ENCODE peak calls at places on chromosomes 6 and 20, in nine cellular contexts. N is cardiac fibroblast, Q is spleen, M is GM10248, Y is body of pancreas, V is progenitor cell of endocrine pancreas, B is adrenal gland, J is pancreas, E is astrocyte of the spinal cord. U is an unnamed sample.

GRCh38 chr20:56018750-56019149 is 13.4 kb upstream of the CBLN4 start:
- DNase-seq in N (no peak), Q (no peak), M (no peak), Y (no peak), V (no peak), B (no peak), J (no peak), E (no peak), U (no peak)

GRCh38 chr6:98845201-98846020 is 11.0 kb downstream of the POU3F2 start:
- DNase-seq in N (peak), Q (peak), M (peak), Y (peak), V (peak), B (peak), J (peak), E (peak), U (peak)

GRCh38 chr6:17393335-17394191 is at the start of gene CAP2:
- DNase-seq in N (peak), Q (no peak), M (no peak), Y (peak), V (peak), B (peak), J (peak), E (peak), U (peak)

GRCh38 chr6:30690403-30691207 is at the start of gene NRM:
- DNase-seq in N (peak), Q (peak), M (peak), Y (peak), V (peak), B (peak), J (peak), E (peak), U (peak)

GRCh38 chr20:18728165-18728866 is 85.3 kb upstream of the SCP2D1 start:
- DNase-seq in N (no peak), Q (no peak), M (peak), Y (no peak), V (no peak), B (no peak), J (no peak), E (no peak), U (no peak)

GRCh38 chr20:34369265-34369664 is 6.2 kb downstream of the ITCH start:
- DNase-seq in N (no peak), Q (no peak), M (no peak), Y (no peak), V (no peak), B (no peak), J (no peak), E (no peak), U (no peak)

GRCh38 chr20:53959849-53960585 is 110.4 kb downstream of the BCAS1 start:
- DNase-seq in N (peak), Q (no peak), M (no peak), Y (no peak), V (no peak), B (no peak), J (no peak), E (no peak), U (no peak)

GRCh38 chr20:53676987-53677386 is 83.3 kb upstream of the ZNF217 start:
- DNase-seq in N (no peak), Q (no peak), M (no peak), Y (no peak), V (no peak), B (no peak), J (no peak), E (no peak), U (no peak)

GRCh38 chr20:35104685-35105295 is 12.2 kb upstream of the TRPC4AP start:
- DNase-seq in N (peak), Q (no peak), M (no peak), Y (no peak), V (no peak), B (no peak), J (no peak), E (no peak), U (no peak)

GRCh38 chr6:95084867-95085266 is 492.5 kb upstream of the MANEA start:
- DNase-seq in N (no peak), Q (no peak), M (no peak), Y (no peak), V (no peak), B (no peak), J (no peak), E (no peak), U (no peak)

GRCh38 chr6:2376429-2377355 is 131.3 kb upstream of the GMDS start:
- DNase-seq in N (peak), Q (no peak), M (no peak), Y (no peak), V (no peak), B (no peak), J (no peak), E (peak), U (no peak)

GRCh38 chr6:31558631-31559500 is 11.5 kb downstream of the NFKBIL1 start:
- DNase-seq in N (peak), Q (peak), M (peak), Y (no peak), V (no peak), B (peak), J (no peak), E (no peak), U (no peak)

GRCh38 chr6:13709698-13710551 is 1.7 kb downstream of the RANBP9 start:
- DNase-seq in N (peak), Q (no peak), M (no peak), Y (no peak), V (no peak), B (no peak), J (no peak), E (peak), U (no peak)

GRCh38 chr6:48194596-48195295 is 83.7 kb upstream of the PTCHD4 start:
- DNase-seq in N (no peak), Q (no peak), M (no peak), Y (no peak), V (no peak), B (peak), J (no peak), E (no peak), U (no peak)

GRCh38 chr6:139430897-139431601 is 56.6 kb upstream of the CITED2 start:
- DNase-seq in N (peak), Q (no peak), M (no peak), Y (no peak), V (no peak), B (no peak), J (no peak), E (no peak), U (no peak)

GRCh38 chr6:16684896-16685554 is 76.2 kb downstream of the ATXN1 start:
- DNase-seq in N (peak), Q (no peak), M (peak), Y (no peak), V (no peak), B (no peak), J (no peak), E (peak), U (no peak)

GRCh38 chr6:51398064-51398740 is 579.5 kb downstream of the TFAP2B start:
- DNase-seq in N (no peak), Q (no peak), M (peak), Y (no peak), V (no peak), B (no peak), J (no peak), E (no peak), U (no peak)

GRCh38 chr6:90004511-90004910 is 110.2 kb downstream of the GJA10 start:
- DNase-seq in N (no peak), Q (no peak), M (no peak), Y (no peak), V (no peak), B (no peak), J (no peak), E (no peak), U (no peak)

GRCh38 chr6:44062771-44063560 is 64.3 kb downstream of the MRPL14 start:
- DNase-seq in N (no peak), Q (peak), M (no peak), Y (no peak), V (no peak), B (peak), J (no peak), E (no peak), U (peak)

GRCh38 chr6:112592159-112592558 is 245.0 kb downstream of the RFPL4B start:
- DNase-seq in N (no peak), Q (no peak), M (no peak), Y (no peak), V (no peak), B (no peak), J (no peak), E (no peak), U (no peak)

GRCh38 chr6:6699741-6700367 is 111.3 kb downstream of the LY86 start:
- DNase-seq in N (peak), Q (no peak), M (no peak), Y (peak), V (no peak), B (peak), J (peak), E (peak), U (no peak)

GRCh38 chr20:10487354-10488115 is 52.4 kb downstream of the SLX4IP start:
- DNase-seq in N (peak), Q (no peak), M (no peak), Y (no peak), V (no peak), B (no peak), J (no peak), E (peak), U (no peak)

GRCh38 chr6:36368921-36369880 is 18.3 kb downstream of the ETV7 start:
- DNase-seq in N (peak), Q (peak), M (no peak), Y (no peak), V (no peak), B (no peak), J (no peak), E (peak), U (peak)

GRCh38 chr20:64232794-64233193 is 22.8 kb upstream of the PCMTD2 start:
- DNase-seq in N (no peak), Q (peak), M (no peak), Y (peak), V (no peak), B (peak), J (peak), E (no peak), U (no peak)

DNA sequence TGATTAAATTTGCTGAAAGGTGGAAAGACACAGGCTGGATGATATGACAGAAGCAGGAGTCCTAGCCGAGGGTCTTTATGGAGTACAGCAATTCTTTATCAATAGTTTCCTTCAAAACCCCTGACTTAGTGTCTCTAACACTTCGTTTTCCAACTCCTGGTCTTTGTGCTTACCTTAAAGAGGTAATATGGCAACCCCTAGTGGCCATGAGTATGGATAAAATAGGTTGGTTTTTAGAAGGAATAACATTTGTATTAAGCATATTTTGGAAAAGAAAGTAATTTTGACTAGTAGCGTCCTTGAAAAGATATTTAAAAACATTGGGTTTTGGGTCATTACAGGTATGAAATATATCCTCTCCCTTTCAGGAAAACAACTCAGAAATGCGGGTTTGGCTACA is 51.9 kb downstream of the VGLL2 start:
- DNase-seq in N (peak), Q (no peak), M (no peak), Y (no peak), V (no peak), B (no peak), J (no peak), E (peak), U (no peak)
- TF ChIP-seq CTCF in N (peak), Q (no peak), M (peak), Y (peak), V (peak), B (no peak), J (peak), E (peak), U (peak)

DNA sequence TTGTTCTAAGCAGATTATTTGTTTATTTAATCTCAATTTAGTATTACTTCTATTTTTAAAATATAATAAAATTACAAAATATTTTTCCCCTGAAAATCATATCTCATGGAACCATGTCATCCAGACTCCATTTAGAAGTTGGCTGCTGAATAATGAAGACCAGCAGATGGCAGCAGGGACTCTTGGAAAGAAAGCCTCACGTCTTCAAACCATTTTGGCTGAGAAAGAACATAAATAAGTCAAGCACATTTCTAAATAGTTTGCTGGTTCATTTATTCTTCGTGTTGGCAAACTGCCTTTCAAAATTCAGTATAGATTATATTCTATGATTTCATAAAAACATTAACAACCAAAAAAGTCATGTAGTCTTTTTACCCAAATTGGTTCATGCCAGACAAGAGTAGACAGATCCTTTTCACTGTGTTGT is 71.7 kb downstream of the RCAN2 start:
- DNase-seq in N (peak), Q (no peak), M (peak), Y (peak), V (peak), B (peak), J (no peak), E (peak), U (peak)
- TF ChIP-seq CTCF in N (peak), Q (peak), M (peak), Y (peak), V (peak), B (peak), J (peak), E (peak), U (peak)

GRCh38 chr20:23061713-23062561 is 12.5 kb upstream of the THBD start:
- DNase-seq in N (peak), Q (no peak), M (no peak), Y (no peak), V (no peak), B (peak), J (no peak), E (peak), U (no peak)

GRCh38 chr20:23060629-23061028 is 11.2 kb upstream of the THBD start:
- DNase-seq in N (no peak), Q (no peak), M (no peak), Y (no peak), V (no peak), B (no peak), J (no peak), E (no peak), U (no peak)

GRCh38 chr20:23061262-23061661 is 11.8 kb upstream of the THBD start:
- DNase-seq in N (no peak), Q (no peak), M (no peak), Y (no peak), V (no peak), B (no peak), J (no peak), E (no peak), U (no peak)

GRCh38 chr20:23059831-23060230 is 10.4 kb upstream of the THBD start:
- DNase-seq in N (no peak), Q (no peak), M (no peak), Y (no peak), V (no peak), B (no peak), J (no peak), E (no peak), U (no peak)

GRCh38 chr20:23058240-23058639 is 8.8 kb upstream of the THBD start:
- DNase-seq in N (no peak), Q (no peak), M (no peak), Y (no peak), V (no peak), B (no peak), J (no peak), E (no peak), U (no peak)
- TF ChIP-seq CTCF in N (peak), Q (no peak), M (no peak), Y (no peak), V (no peak), B (no peak), J (no peak), E (no peak), U (no peak)

DNA sequence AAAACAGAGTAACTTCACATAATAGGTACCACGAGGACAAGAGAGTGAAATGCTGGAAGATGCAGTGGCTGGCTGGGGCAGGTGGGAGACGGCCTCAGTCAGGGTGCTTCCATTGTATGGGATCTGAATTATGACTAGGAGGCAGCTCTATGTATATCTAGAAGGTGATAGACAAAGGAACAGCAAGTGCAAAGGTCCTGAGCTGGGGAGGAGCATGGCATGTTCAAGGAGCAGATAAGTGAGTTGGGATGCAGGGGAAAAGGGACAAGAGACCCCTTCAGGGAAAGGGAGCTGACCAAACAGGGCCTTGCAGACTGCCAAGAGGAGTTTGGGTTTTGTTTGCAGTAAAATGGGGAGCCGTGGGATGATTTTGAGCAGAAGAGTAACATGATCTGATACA is 8.3 kb upstream of the SLC9A8 start:
- DNase-seq in N (no peak), Q (no peak), M (no peak), Y (no peak), V (no peak), B (no peak), J (no peak), E (no peak), U (no peak)
- TF ChIP-seq CTCF in N (no peak), Q (no peak), M (no peak), Y (no peak), V (no peak), B (no peak), J (no peak), E (no peak), U (no peak)

GRCh38 chr6:111207141-111207858 is 120.0 kb downstream of the SLC16A10 start:
- DNase-seq in N (peak), Q (no peak), M (no peak), Y (no peak), V (no peak), B (no peak), J (no peak), E (no peak), U (no peak)

GRCh38 chr6:111208928-111209327 is 121.6 kb downstream of the SLC16A10 start:
- DNase-seq in N (no peak), Q (no peak), M (no peak), Y (no peak), V (no peak), B (no peak), J (no peak), E (no peak), U (no peak)

GRCh38 chr6:111212625-111213024 is 125.3 kb downstream of the SLC16A10 start:
- DNase-seq in N (no peak), Q (no peak), M (no peak), Y (no peak), V (no peak), B (no peak), J (no peak), E (no peak), U (no peak)

GRCh38 chr6:111211411-111212030 is 124.2 kb downstream of the SLC16A10 start:
- DNase-seq in N (no peak), Q (no peak), M (no peak), Y (no peak), V (no peak), B (no peak), J (no peak), E (no peak), U (no peak)

GRCh38 chr6:111210074-111210729 is 122.9 kb downstream of the SLC16A10 start:
- DNase-seq in N (peak), Q (no peak), M (peak), Y (no peak), V (no peak), B (no peak), J (no peak), E (peak), U (peak)
- TF ChIP-seq CTCF in N (peak), Q (peak), M (peak), Y (peak), V (peak), B (peak), J (peak), E (peak), U (peak)

DNA sequence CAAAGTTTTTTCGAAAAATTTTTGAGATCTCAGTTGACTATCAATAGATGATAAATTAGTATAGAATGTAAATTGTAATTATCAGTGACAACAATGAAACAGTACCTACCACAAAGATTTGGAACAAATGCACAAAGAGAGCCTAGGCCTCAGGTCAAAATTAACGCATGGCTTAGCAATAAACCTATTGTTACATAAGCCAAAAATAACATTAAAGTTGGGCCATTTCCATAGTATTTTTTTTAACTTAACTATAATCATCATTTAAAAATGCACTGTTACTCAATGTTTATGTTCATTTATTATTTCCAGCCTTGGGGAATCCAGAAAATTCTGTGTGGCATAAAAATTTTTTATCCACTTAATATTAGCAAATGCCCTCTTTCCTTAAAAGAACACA is 117.0 kb downstream of the EPB41L2 start:
- DNase-seq in N (peak), Q (no peak), M (no peak), Y (no peak), V (no peak), B (no peak), J (no peak), E (peak), U (no peak)
- TF ChIP-seq CTCF in N (no peak), Q (no peak), M (no peak), Y (no peak), V (no peak), B (no peak), J (no peak), E (no peak), U (no peak)

GRCh38 chr20:48879609-48880008 is 41.9 kb upstream of the ARFGEF2 start:
- DNase-seq in N (peak), Q (no peak), M (no peak), Y (no peak), V (no peak), B (no peak), J (no peak), E (no peak), U (no peak)

GRCh38 chr20:48875233-48875913 is 46.1 kb upstream of the ARFGEF2 start:
- DNase-seq in N (no peak), Q (no peak), M (no peak), Y (no peak), V (no peak), B (no peak), J (no peak), E (no peak), U (peak)

GRCh38 chr20:48875914-48876240 is 45.6 kb upstream of the ARFGEF2 start:
- DNase-seq in N (peak), Q (no peak), M (no peak), Y (no peak), V (no peak), B (no peak), J (no peak), E (no peak), U (peak)

GRCh38 chr20:48878849-48879248 is 42.7 kb upstream of the ARFGEF2 start:
- DNase-seq in N (no peak), Q (no peak), M (no peak), Y (no peak), V (no peak), B (no peak), J (no peak), E (no peak), U (no peak)

GRCh38 chr20:48877299-48877698 is 44.2 kb upstream of the ARFGEF2 start:
- DNase-seq in N (no peak), Q (no peak), M (no peak), Y (no peak), V (no peak), B (no peak), J (no peak), E (no peak), U (no peak)
- TF ChIP-seq CTCF in N (no peak), Q (no peak), M (peak), Y (peak), V (no peak), B (no peak), J (no peak), E (no peak), U (no peak)

DNA sequence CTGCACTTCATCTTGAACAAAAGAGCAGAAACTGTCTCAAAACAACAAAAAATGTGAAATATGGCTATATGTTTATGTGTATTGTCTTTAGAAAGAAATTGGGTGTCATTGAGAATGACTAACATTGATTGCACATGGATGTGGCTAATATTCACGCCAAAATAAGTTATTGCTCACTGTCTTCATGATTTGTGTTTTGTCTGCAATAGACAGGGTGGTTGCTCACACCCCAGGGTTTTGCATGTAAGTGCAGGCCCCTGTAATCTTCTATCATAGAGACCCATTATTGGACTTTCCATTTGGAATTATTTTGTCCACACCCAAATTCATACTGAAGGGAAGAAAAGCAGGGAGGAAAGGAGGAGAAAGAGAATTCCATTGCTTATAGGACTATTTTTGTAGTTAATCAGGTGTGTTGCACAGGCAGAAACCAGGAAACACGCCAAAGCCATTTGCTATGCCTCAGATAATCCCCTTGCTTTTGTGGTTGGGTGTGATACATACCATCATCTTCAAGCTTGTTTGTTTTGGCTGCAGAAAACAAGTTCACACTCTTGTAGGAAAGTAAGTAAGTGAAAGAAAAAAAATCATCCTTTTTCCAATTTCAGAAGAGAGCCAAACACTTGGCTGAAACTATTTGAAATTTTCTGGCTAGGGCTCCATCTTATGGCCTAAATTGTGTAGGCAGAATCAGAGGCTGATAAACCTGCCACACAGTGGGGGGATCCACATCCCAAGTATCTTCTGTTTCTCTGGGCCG is 214.1 kb downstream of the COL12A1 start:
- DNase-seq in N (peak), Q (no peak), M (no peak), Y (no peak), V (no peak), B (no peak), J (no peak), E (peak), U (no peak)
- TF ChIP-seq CTCF in N (peak), Q (no peak), M (no peak), Y (no peak), V (no peak), B (no peak), J (no peak), E (peak), U (no peak)

U was measured in WERI-Rb-1.